ENCODE peak calls at places on chromosomes 1 and 21, in ten cellular contexts. J, R, X, N, L, P, S, C, G and O are unnamed samples.

GRCh38 chr1:227999056-227999930 is 7.5 kb upstream of the WNT3A start:
- DNase-seq in S (peak), J (peak), N (peak), C (peak), R (peak), G (peak), L (peak), P (peak), X (peak), O (peak)

GRCh38 chr1:221101792-221102191 is 222.5 kb downstream of the HLX start:
- DNase-seq in G (no peak), C (peak), N (peak), S (no peak), L (peak), J (no peak), X (no peak), R (no peak), P (no peak), O (peak)

GRCh38 chr1:180893614-180894013 is 19.1 kb upstream of the KIAA1614 start:
- DNase-seq in P (no peak), L (no peak), S (no peak), J (no peak), R (no peak), N (no peak), G (no peak), X (no peak), C (no peak), O (no peak)

GRCh38 chr1:23152966-23153684 is 15.5 kb downstream of the LUZP1 start:
- DNase-seq in P (no peak), J (no peak), S (no peak), L (peak), C (no peak), R (no peak), G (no peak), X (no peak), N (no peak), O (no peak)

GRCh38 chr1:30520461-30520860 is 202.9 kb downstream of the MATN1 start:
- DNase-seq in L (no peak), J (no peak), C (no peak), R (no peak), N (no peak), X (no peak), G (no peak), P (no peak), S (no peak), O (no peak)

GRCh38 chr1:201468501-201468843 is 516 bp downstream of the PHLDA3 start:
- DNase-seq in G (no peak), P (peak), R (no peak), N (peak), J (no peak), S (peak), X (no peak), L (no peak), C (no peak), O (peak)

GRCh38 chr1:193602705-193603104 is 416.3 kb upstream of the B3GALT2 start:
- DNase-seq in N (no peak), R (no peak), P (no peak), G (no peak), L (no peak), X (no peak), C (no peak), S (no peak), J (no peak), O (no peak)

GRCh38 chr21:15928196-15928595 is 198.4 kb downstream of the USP25 start:
- DNase-seq in G (no peak), C (no peak), N (no peak), R (no peak), P (no peak), S (no peak), X (no peak), J (no peak), L (no peak), O (no peak)

GRCh38 chr1:59156526-59157196 is 140.2 kb upstream of the FGGY start:
- DNase-seq in R (no peak), C (no peak), G (peak), L (no peak), S (no peak), J (no peak), X (no peak), N (no peak), P (no peak), O (peak)